ENCODE peak calls at places on chromosomes 2 and 18, in four cellular contexts. H is adrenal gland, F is stomach, Z is Peyer's patch. A is an unnamed sample.

GRCh38 chr2:100422320-100422719 is 4.9 kb upstream of the CHST10 start:
- DNase-seq in F (no peak), H (peak), Z (no peak), A (no peak)

GRCh38 chr2:214649440-214650205 is 159.9 kb downstream of the BARD1 start:
- DNase-seq in H (no peak), Z (no peak), F (no peak), A (no peak)

GRCh38 chr2:157194097-157194688 is 63.3 kb upstream of the GALNT5 start:
- DNase-seq in H (peak), Z (no peak), F (no peak), A (no peak)

GRCh38 chr2:18047896-18048657 is 169.6 kb downstream of the KCNS3 start:
- DNase-seq in Z (no peak), F (no peak), H (no peak), A (no peak)

GRCh38 chr18:3062798-3063563 is 50.0 kb upstream of the LPIN2 start:
- DNase-seq in Z (peak), F (peak), H (peak), A (peak)

GRCh38 chr2:151262629-151263028 is 966 bp upstream of the RBM43 start:
- DNase-seq in Z (no peak), F (no peak), H (no peak), A (no peak)

GRCh38 chr2:75612862-75613243 is 33.7 kb upstream of the MRPL19 start:
- DNase-seq in H (no peak), F (no peak), Z (no peak), A (no peak)

GRCh38 chr2:9310390-9310789 is 103.8 kb downstream of the ASAP2 start:
- DNase-seq in H (peak), F (peak), Z (no peak), A (peak)

GRCh38 chr2:12787891-12788783 is 71.4 kb downstream of the TRIB2 start:
- DNase-seq in Z (no peak), H (no peak), F (no peak), A (no peak)

GRCh38 chr2:20062615-20063545 is 11.5 kb upstream of the LAPTM4A start:
- DNase-seq in Z (no peak), F (no peak), H (no peak), A (peak)

GRCh38 chr18:3480827-3481226 is 30.9 kb downstream of the TGIF1 start:
- DNase-seq in F (no peak), Z (no peak), H (no peak), A (no peak)

GRCh38 chr2:59584958-59585357 is 968.5 kb downstream of the BCL11A start:
- DNase-seq in F (no peak), H (no peak), Z (no peak), A (no peak)

GRCh38 chr18:9441061-9441460 is 34.3 kb upstream of the RALBP1 start:
- DNase-seq in Z (no peak), H (no peak), F (no peak), A (no peak)

GRCh38 chr2:24856791-24857211 is 63.2 kb downstream of the ADCY3 start:
- DNase-seq in Z (no peak), H (peak), F (no peak), A (no peak)

GRCh38 chr2:144922519-144922918 is 402.6 kb upstream of the ZEB2 start:
- DNase-seq in H (no peak), F (no peak), Z (no peak), A (no peak)

GRCh38 chr2:53475320-53475719 is 292.3 kb upstream of the CHAC2 start:
- DNase-seq in F (no peak), H (no peak), Z (no peak), A (no peak)

GRCh38 chr18:2147866-2148265 is 423.4 kb downstream of the METTL4 start:
- DNase-seq in F (no peak), Z (no peak), H (no peak), A (no peak)

GRCh38 chr2:143681006-143681405 is 551.8 kb downstream of the ARHGAP15 start:
- DNase-seq in Z (no peak), H (no peak), F (no peak), A (no peak)

GRCh38 chr2:239245872-239246701 is 154.7 kb downstream of the HDAC4 start:
- DNase-seq in F (peak), H (peak), Z (no peak), A (peak)

GRCh38 chr2:239244625-239245024 is 156.2 kb downstream of the HDAC4 start:
- DNase-seq in Z (no peak), H (peak), F (peak), A (peak)

GRCh38 chr2:239247401-239248245 is 153.2 kb downstream of the HDAC4 start:
- DNase-seq in F (no peak), H (peak), Z (no peak), A (peak)

GRCh38 chr2:239246723-239247122 is 154.1 kb downstream of the HDAC4 start:
- DNase-seq in Z (peak), F (no peak), H (peak), A (peak)

DNA sequence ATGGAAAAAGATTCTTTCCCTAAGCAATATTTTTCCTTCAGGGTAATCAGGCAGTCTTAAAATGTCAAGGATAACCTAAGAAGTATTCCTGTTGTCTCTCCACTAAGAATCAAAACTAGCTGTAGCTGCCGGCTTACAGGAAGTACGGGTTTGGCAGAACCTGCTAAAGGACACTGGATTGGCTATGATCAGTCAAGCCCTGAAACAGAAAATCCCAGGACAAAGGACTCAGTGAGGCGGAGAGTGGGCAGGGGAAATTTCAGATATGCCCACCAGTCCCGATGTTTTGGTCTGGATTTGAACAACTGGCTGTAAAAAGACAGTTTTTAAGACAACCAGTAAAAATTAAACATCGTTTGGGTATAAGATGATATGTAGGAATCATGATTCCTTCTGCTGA is 155.7 kb downstream of the HDAC4 start:
- DNase-seq in F (peak), H (peak), Z (no peak), A (no peak)
- TF ChIP-seq POLR2A in F (no peak), H (no peak), Z (no peak), A (no peak)

DNA sequence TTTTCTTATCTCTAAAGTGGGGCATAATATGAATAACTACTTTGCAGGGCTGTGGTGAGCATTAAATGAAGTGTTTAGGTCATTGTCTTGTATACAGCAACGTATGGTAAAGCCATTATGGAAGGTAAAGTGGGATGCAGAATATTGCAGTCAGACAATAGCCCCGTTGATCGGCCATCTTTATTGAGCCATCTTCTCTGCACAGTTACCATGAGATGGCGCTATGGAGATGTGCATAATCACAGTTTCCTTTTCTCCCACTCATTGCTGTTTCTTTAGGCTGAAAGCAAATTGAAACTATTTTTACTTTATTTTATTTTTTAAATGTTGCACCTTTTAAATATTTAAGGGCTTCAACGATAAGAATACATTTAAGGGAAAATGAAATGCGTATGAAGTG is 108.9 kb downstream of the THSD7B start:
- DNase-seq in H (no peak), Z (no peak), F (no peak), A (no peak)
- TF ChIP-seq CTCF in H (peak), Z (no peak), F (no peak), A (no peak)

GRCh38 chr2:175181104-175181876 is at the start of gene ATP5MC3:
- DNase-seq in Z (peak), H (peak), F (peak), A (peak)

GRCh38 chr2:175175320-175175719 is 6.2 kb downstream of the ATP5MC3 start:
- DNase-seq in H (no peak), F (no peak), Z (no peak), A (no peak)

GRCh38 chr2:175175896-175176295 is 5.6 kb downstream of the ATP5MC3 start:
- DNase-seq in Z (no peak), F (no peak), H (no peak), A (no peak)

GRCh38 chr2:175180701-175181103 is 808 bp downstream of the ATP5MC3 start:
- DNase-seq in H (peak), Z (no peak), F (peak), A (peak)

GRCh38 chr2:175176624-175177023 is 4.9 kb downstream of the ATP5MC3 start:
- DNase-seq in H (no peak), Z (no peak), F (no peak), A (no peak)
- TF ChIP-seq POLR2A in H (no peak), Z (no peak), F (no peak), A (no peak)

DNA sequence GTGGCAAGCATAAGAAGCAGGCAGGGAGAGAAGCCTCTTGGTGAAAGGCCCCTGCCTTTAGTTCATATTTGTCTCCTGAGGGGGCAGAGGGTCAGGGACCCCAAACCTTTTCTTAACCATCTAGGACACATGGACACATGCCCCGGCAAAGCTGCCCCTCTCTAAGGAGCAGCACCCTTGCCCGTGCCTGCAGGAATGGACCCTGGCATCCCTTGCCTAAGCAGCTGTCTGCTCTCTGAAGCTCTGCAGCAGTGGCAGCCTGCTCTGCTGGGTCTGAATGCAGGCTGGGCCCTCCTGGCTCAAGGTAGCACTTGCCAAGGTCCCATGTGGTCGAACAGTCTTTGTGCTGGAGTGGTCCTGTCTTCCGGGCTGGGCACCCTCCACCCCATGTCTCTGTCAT is 174.4 kb downstream of the CELF4 start:
- DNase-seq in H (no peak), Z (no peak), F (no peak), A (no peak)
- TF ChIP-seq CTCF in H (no peak), Z (no peak), F (no peak), A (no peak)

GRCh38 chr2:217713395-217714267 is 289.2 kb downstream of the TNS1 start:
- DNase-seq in Z (peak), H (peak), F (peak), A (peak)
- TF ChIP-seq POLR2A in Z (no peak), H (no peak), F (no peak), A (no peak)

GRCh38 chr2:120908314-120908975 is 172.8 kb downstream of the GLI2 start:
- DNase-seq in H (no peak), F (no peak), Z (no peak), A (no peak)

GRCh38 chr2:120905824-120906571 is 170.3 kb downstream of the GLI2 start:
- DNase-seq in H (no peak), Z (no peak), F (no peak), A (no peak)

GRCh38 chr2:120906914-120907313 is 171.2 kb downstream of the GLI2 start:
- DNase-seq in F (no peak), H (no peak), Z (no peak), A (no peak)

GRCh38 chr2:120909102-120909501 is 173.4 kb downstream of the GLI2 start:
- DNase-seq in H (no peak), F (no peak), Z (no peak), A (no peak)

DNA sequence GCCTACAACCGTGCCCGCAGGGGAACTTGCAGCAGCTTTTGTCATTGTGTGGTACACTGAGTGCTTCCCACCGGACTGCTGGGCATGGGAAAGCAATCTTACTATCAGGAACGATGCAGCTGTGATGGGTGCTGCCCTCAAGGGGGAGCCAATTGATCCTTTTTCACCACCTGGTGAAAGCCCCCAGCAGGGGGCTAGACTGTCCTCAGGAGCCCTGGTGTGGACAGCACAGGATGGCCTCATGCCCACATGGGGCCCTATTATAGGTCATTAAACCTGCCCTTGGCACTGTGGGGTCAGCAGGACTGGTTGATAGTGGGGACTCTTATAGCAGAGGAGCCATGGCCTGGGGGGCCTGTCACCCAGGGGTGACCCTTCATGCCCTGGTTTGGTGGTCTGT is 172.2 kb downstream of the GLI2 start:
- DNase-seq in F (no peak), Z (no peak), H (no peak), A (no peak)
- TF ChIP-seq CTCF in F (no peak), Z (no peak), H (no peak), A (no peak)

GRCh38 chr2:227406177-227407031 is 18.7 kb upstream of the SCYGR1 start:
- DNase-seq in Z (no peak), F (peak), H (peak), A (peak)
- TF ChIP-seq POLR2A in Z (no peak), F (no peak), H (no peak), A (no peak)

GRCh38 chr18:35376393-35376741 is 770 bp downstream of the ZNF396 start:
- DNase-seq in Z (peak), H (no peak), F (peak), A (no peak)
- TF ChIP-seq CTCF in Z (peak), H (no peak), F (no peak), A (no peak)